ENCODE peak calls at places on chromosome 3, in nine cellular contexts. One of them, this sample, is unnamed.
A peak's percentile ranks its signal among the peaks of the same experiment; 100 is the strongest.

GRCh38 chr3:49723301-49723630 is 485 bp downstream of the GMPPB start:
- DNase-seq in right atrium auricular region: no peak
- DNase-seq in left lung: peak; percentile 78
- DNase-seq in left ventricle myocardium inferior: peak; percentile 51
- DNase-seq in ovary: peak; percentile 65
- DNase-seq in IMR-90: peak; percentile 37
- DNase-seq in SK-N-SH: peak; percentile 62
- DNase-seq in body of pancreas: peak; percentile 84
- DNase-seq in upper lobe of right lung: peak; percentile 88
- DNase-seq in this sample: peak; percentile 87

GRCh38 chr3:194874206-194874605 is 188.5 kb downstream of the FAM43A start:
- DNase-seq in right atrium auricular region: peak; percentile 7
- DNase-seq in left lung: no peak
- DNase-seq in left ventricle myocardium inferior: no peak
- DNase-seq in ovary: no peak
- DNase-seq in IMR-90: no peak
- DNase-seq in SK-N-SH: no peak
- DNase-seq in body of pancreas: no peak
- DNase-seq in upper lobe of right lung: no peak
- DNase-seq in this sample: no peak

GRCh38 chr3:50264389-50264963 is 4.5 kb upstream of the SEMA3B start:
- DNase-seq in right atrium auricular region: peak; percentile 90
- DNase-seq in left lung: peak; percentile 89
- DNase-seq in left ventricle myocardium inferior: peak; percentile 78
- DNase-seq in ovary: peak; percentile 94
- DNase-seq in IMR-90: peak; percentile 93
- DNase-seq in SK-N-SH: peak; percentile 83
- DNase-seq in body of pancreas: peak; percentile 73
- DNase-seq in upper lobe of right lung: peak; percentile 89
- DNase-seq in this sample: peak; percentile 92

GRCh38 chr3:77179762-77180161 is 139.9 kb downstream of the ROBO2 start:
- DNase-seq in right atrium auricular region: no peak
- DNase-seq in left lung: no peak
- DNase-seq in left ventricle myocardium inferior: no peak
- DNase-seq in ovary: no peak
- DNase-seq in IMR-90: no peak
- DNase-seq in SK-N-SH: no peak
- DNase-seq in body of pancreas: no peak
- DNase-seq in upper lobe of right lung: no peak
- DNase-seq in this sample: no peak

GRCh38 chr3:114310701-114311100 is 16.9 kb downstream of the TIGIT start:
- DNase-seq in right atrium auricular region: no peak
- DNase-seq in left lung: no peak
- DNase-seq in left ventricle myocardium inferior: no peak
- DNase-seq in ovary: no peak
- DNase-seq in IMR-90: peak; percentile 40
- DNase-seq in SK-N-SH: no peak
- DNase-seq in body of pancreas: no peak
- DNase-seq in upper lobe of right lung: no peak
- DNase-seq in this sample: no peak

GRCh38 chr3:14407203-14407602 is 4.8 kb downstream of the SLC6A6 start:
- DNase-seq in right atrium auricular region: no peak
- DNase-seq in left lung: no peak
- DNase-seq in left ventricle myocardium inferior: no peak
- DNase-seq in ovary: no peak
- DNase-seq in IMR-90: no peak
- DNase-seq in SK-N-SH: no peak
- DNase-seq in body of pancreas: no peak
- DNase-seq in upper lobe of right lung: no peak
- DNase-seq in this sample: no peak

GRCh38 chr3:34258271-34259015 is 460.0 kb downstream of the PDCD6IP start:
- DNase-seq in right atrium auricular region: no peak
- DNase-seq in left lung: no peak
- DNase-seq in left ventricle myocardium inferior: no peak
- DNase-seq in ovary: no peak
- DNase-seq in IMR-90: no peak
- DNase-seq in SK-N-SH: no peak
- DNase-seq in body of pancreas: no peak
- DNase-seq in upper lobe of right lung: no peak
- DNase-seq in this sample: no peak

GRCh38 chr3:71255498-71255897 is 328.0 kb downstream of the FOXP1 start:
- DNase-seq in right atrium auricular region: no peak
- DNase-seq in left lung: no peak
- DNase-seq in left ventricle myocardium inferior: no peak
- DNase-seq in ovary: no peak
- DNase-seq in IMR-90: no peak
- DNase-seq in SK-N-SH: no peak
- DNase-seq in body of pancreas: no peak
- DNase-seq in upper lobe of right lung: no peak
- DNase-seq in this sample: no peak

GRCh38 chr3:116085456-116085855 is 359.8 kb downstream of the LSAMP start:
- DNase-seq in right atrium auricular region: no peak
- DNase-seq in left lung: no peak
- DNase-seq in left ventricle myocardium inferior: no peak
- DNase-seq in ovary: no peak
- DNase-seq in IMR-90: no peak
- DNase-seq in SK-N-SH: peak; percentile 7
- DNase-seq in body of pancreas: no peak
- DNase-seq in upper lobe of right lung: no peak
- DNase-seq in this sample: no peak

GRCh38 chr3:16794251-16794650 is 90.5 kb upstream of the PLCL2 start:
- DNase-seq in right atrium auricular region: no peak
- DNase-seq in left lung: no peak
- DNase-seq in left ventricle myocardium inferior: no peak
- DNase-seq in ovary: no peak
- DNase-seq in IMR-90: no peak
- DNase-seq in SK-N-SH: no peak
- DNase-seq in body of pancreas: no peak
- DNase-seq in upper lobe of right lung: no peak
- DNase-seq in this sample: no peak

GRCh38 chr3:44323341-44323955 is 15.1 kb upstream of the TCAIM start:
- DNase-seq in right atrium auricular region: peak; percentile 73
- DNase-seq in left lung: peak; percentile 53
- DNase-seq in left ventricle myocardium inferior: peak; percentile 41
- DNase-seq in ovary: peak; percentile 67
- DNase-seq in IMR-90: peak; percentile 71
- DNase-seq in SK-N-SH: peak; percentile 46
- DNase-seq in body of pancreas: peak; percentile 80
- DNase-seq in upper lobe of right lung: no peak
- DNase-seq in this sample: peak; percentile 70

GRCh38 chr3:14545251-14545635 is 5.1 kb upstream of the GRIP2 start:
- DNase-seq in right atrium auricular region: no peak
- DNase-seq in left lung: no peak
- DNase-seq in left ventricle myocardium inferior: no peak
- DNase-seq in ovary: no peak
- DNase-seq in IMR-90: no peak
- DNase-seq in SK-N-SH: no peak
- DNase-seq in body of pancreas: no peak
- DNase-seq in upper lobe of right lung: no peak
- DNase-seq in this sample: no peak

GRCh38 chr3:153958635-153959320 is 162.4 kb upstream of the ARHGEF26 start:
- DNase-seq in right atrium auricular region: no peak
- DNase-seq in left lung: no peak
- DNase-seq in left ventricle myocardium inferior: no peak
- DNase-seq in ovary: no peak
- DNase-seq in IMR-90: no peak
- DNase-seq in SK-N-SH: peak; percentile 3
- DNase-seq in body of pancreas: no peak
- DNase-seq in upper lobe of right lung: no peak
- DNase-seq in this sample: no peak

GRCh38 chr3:132900479-132900878 is 137.7 kb upstream of the TMEM108 start:
- DNase-seq in right atrium auricular region: no peak
- DNase-seq in left lung: no peak
- DNase-seq in left ventricle myocardium inferior: no peak
- DNase-seq in ovary: no peak
- DNase-seq in IMR-90: no peak
- DNase-seq in SK-N-SH: no peak
- DNase-seq in body of pancreas: no peak
- DNase-seq in upper lobe of right lung: no peak
- DNase-seq in this sample: no peak

GRCh38 chr3:72460215-72461174 is 387.8 kb downstream of the SHQ1 start:
- DNase-seq in right atrium auricular region: no peak
- DNase-seq in left lung: no peak
- DNase-seq in left ventricle myocardium inferior: no peak
- DNase-seq in ovary: no peak
- DNase-seq in IMR-90: no peak
- DNase-seq in SK-N-SH: no peak
- DNase-seq in body of pancreas: no peak
- DNase-seq in upper lobe of right lung: no peak
- DNase-seq in this sample: no peak

DNA sequence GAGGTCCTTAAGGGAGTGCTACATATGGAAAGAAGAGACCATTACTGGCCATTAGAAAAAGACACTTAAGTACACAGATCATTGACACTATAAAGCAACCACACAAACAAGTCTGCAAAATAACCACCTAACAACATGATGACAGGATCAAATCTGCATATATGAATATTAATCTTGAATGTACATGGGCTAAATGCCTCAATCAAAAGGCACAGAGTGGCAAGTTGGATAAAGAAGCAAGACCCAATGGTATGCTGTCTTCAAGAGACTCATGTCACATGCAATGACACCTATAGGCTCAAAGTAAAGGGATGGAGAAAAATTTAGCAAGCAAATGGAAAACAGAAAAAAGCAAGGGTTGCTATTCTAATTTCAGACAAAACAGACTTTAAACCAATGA is 28.4 kb upstream of the CCNL1 start:
- DNase-seq in right atrium auricular region: no peak
- DNase-seq in left lung: no peak
- DNase-seq in left ventricle myocardium inferior: no peak
- DNase-seq in ovary: no peak
- DNase-seq in IMR-90: no peak
- DNase-seq in SK-N-SH: no peak
- DNase-seq in body of pancreas: no peak
- DNase-seq in upper lobe of right lung: no peak
- DNase-seq in this sample: no peak
- H3K9me3 ChIP-seq in right atrium auricular region: no peaks in the 10 kb centered on the region
- H3K9me3 ChIP-seq in left lung: peaks cover 42% of the 10 kb centered on the region
- H3K9me3 ChIP-seq in left ventricle myocardium inferior: peaks cover 57% of the 10 kb centered on the region
- H3K9me3 ChIP-seq in ovary: no peaks in the 10 kb centered on the region
- H3K9me3 ChIP-seq in IMR-90: peaks cover 23% of the 10 kb centered on the region
- H3K9me3 ChIP-seq in SK-N-SH: peaks cover 8% of the 10 kb centered on the region
- H3K9me3 ChIP-seq in body of pancreas: no peaks in the 10 kb centered on the region
- H3K9me3 ChIP-seq in upper lobe of right lung: peaks cover 9% of the 10 kb centered on the region
- H3K9me3 ChIP-seq in this sample: no peaks in the 10 kb centered on the region

GRCh38 chr3:149658444-149659172 is 783 bp upstream of the WWTR1 start:
- DNase-seq in right atrium auricular region: peak; percentile 88
- DNase-seq in left lung: peak; percentile 75
- DNase-seq in left ventricle myocardium inferior: peak; percentile 77
- DNase-seq in ovary: peak; percentile 86
- DNase-seq in IMR-90: peak; percentile 86
- DNase-seq in SK-N-SH: peak; percentile 40
- DNase-seq in body of pancreas: peak; percentile 45
- DNase-seq in upper lobe of right lung: peak; percentile 81
- DNase-seq in this sample: peak; percentile 81
- TF ChIP-seq CTCF in right atrium auricular region: peak; percentile 59
- TF ChIP-seq CTCF in left lung: no peak
- TF ChIP-seq CTCF in left ventricle myocardium inferior: peak; percentile 41
- TF ChIP-seq CTCF in ovary: no peak
- TF ChIP-seq CTCF in IMR-90: peak; percentile 42
- TF ChIP-seq CTCF in SK-N-SH: peak; percentile 34
- TF ChIP-seq CTCF in body of pancreas: no peak
- TF ChIP-seq CTCF in upper lobe of right lung: peak; percentile 31
- TF ChIP-seq CTCF in this sample: peak; percentile 19

GRCh38 chr3:42632146-42632545 is 21.4 kb upstream of the ZBTB47 start:
- DNase-seq in right atrium auricular region: no peak
- DNase-seq in left lung: no peak
- DNase-seq in left ventricle myocardium inferior: no peak
- DNase-seq in ovary: no peak
- DNase-seq in IMR-90: peak; percentile 77
- DNase-seq in SK-N-SH: no peak
- DNase-seq in body of pancreas: no peak
- DNase-seq in upper lobe of right lung: no peak
- DNase-seq in this sample: no peak
- H3K36me3 ChIP-seq in right atrium auricular region: peaks cover 68% of the 10 kb centered on the region
- H3K36me3 ChIP-seq in left lung: peaks cover 86% of the 10 kb centered on the region
- H3K36me3 ChIP-seq in left ventricle myocardium inferior: peaks cover 88% of the 10 kb centered on the region
- H3K36me3 ChIP-seq in ovary: no peaks in the 10 kb centered on the region
- H3K36me3 ChIP-seq in IMR-90: peaks cover 30% of the 10 kb centered on the region
- H3K36me3 ChIP-seq in SK-N-SH: peaks cover 90% of the 10 kb centered on the region
- H3K36me3 ChIP-seq in body of pancreas: peaks cover 20% of the 10 kb centered on the region
- H3K36me3 ChIP-seq in upper lobe of right lung: peaks cover 85% of the 10 kb centered on the region
- H3K36me3 ChIP-seq in this sample: peaks cover 76% of the 10 kb centered on the region

GRCh38 chr3:171256445-171257250 is 203.6 kb downstream of the TNIK start:
- DNase-seq in right atrium auricular region: no peak
- DNase-seq in left lung: no peak
- DNase-seq in left ventricle myocardium inferior: no peak
- DNase-seq in ovary: no peak
- DNase-seq in IMR-90: peak; percentile 9
- DNase-seq in SK-N-SH: no peak
- DNase-seq in body of pancreas: no peak
- DNase-seq in upper lobe of right lung: no peak
- DNase-seq in this sample: no peak

GRCh38 chr3:171257251-171258179 is 202.7 kb downstream of the TNIK start:
- DNase-seq in right atrium auricular region: no peak
- DNase-seq in left lung: no peak
- DNase-seq in left ventricle myocardium inferior: no peak
- DNase-seq in ovary: no peak
- DNase-seq in IMR-90: peak; percentile 65
- DNase-seq in SK-N-SH: no peak
- DNase-seq in body of pancreas: no peak
- DNase-seq in upper lobe of right lung: no peak
- DNase-seq in this sample: no peak

GRCh38 chr3:171258316-171258715 is 201.9 kb downstream of the TNIK start:
- DNase-seq in right atrium auricular region: no peak
- DNase-seq in left lung: no peak
- DNase-seq in left ventricle myocardium inferior: no peak
- DNase-seq in ovary: no peak
- DNase-seq in IMR-90: no peak
- DNase-seq in SK-N-SH: no peak
- DNase-seq in body of pancreas: no peak
- DNase-seq in upper lobe of right lung: no peak
- DNase-seq in this sample: no peak

GRCh38 chr3:171251842-171252241 is 208.4 kb downstream of the TNIK start:
- DNase-seq in right atrium auricular region: no peak
- DNase-seq in left lung: no peak
- DNase-seq in left ventricle myocardium inferior: no peak
- DNase-seq in ovary: no peak
- DNase-seq in IMR-90: no peak
- DNase-seq in SK-N-SH: no peak
- DNase-seq in body of pancreas: no peak
- DNase-seq in upper lobe of right lung: no peak
- DNase-seq in this sample: no peak

DNA sequence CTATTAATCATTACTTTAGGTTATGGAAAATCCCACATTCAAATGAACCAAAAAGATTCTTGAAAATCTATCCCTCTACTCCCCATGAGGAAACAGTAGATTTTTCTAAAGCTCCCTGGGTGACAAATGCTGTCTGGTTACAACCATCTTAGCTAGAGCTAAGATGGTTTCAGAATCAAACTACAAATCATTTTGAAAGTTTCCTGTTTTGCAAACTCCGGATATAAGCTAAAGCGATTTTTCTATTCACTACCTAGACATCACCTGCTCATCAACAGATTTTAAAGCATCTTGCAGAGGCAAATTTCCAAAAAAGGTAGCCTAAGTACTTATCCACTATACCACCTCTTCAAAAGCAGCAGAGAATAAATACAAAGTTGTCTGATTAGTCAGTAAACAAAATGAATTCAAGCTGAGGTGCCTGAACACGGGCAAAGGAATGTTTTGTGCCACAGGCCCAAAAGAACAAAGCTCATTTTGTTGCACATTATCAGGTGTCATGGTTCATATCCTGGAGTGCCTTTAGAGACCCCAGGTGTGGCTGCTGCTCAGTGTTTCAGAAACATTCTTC is 204.9 kb downstream of the TNIK start:
- DNase-seq in right atrium auricular region: no peak
- DNase-seq in left lung: no peak
- DNase-seq in left ventricle myocardium inferior: no peak
- DNase-seq in ovary: no peak
- DNase-seq in IMR-90: no peak
- DNase-seq in SK-N-SH: no peak
- DNase-seq in body of pancreas: no peak
- DNase-seq in upper lobe of right lung: no peak
- DNase-seq in this sample: no peak
- H3K9me3 ChIP-seq in right atrium auricular region: no peaks in the 10 kb centered on the region
- H3K9me3 ChIP-seq in left lung: no peaks in the 10 kb centered on the region
- H3K9me3 ChIP-seq in left ventricle myocardium inferior: no peaks in the 10 kb centered on the region
- H3K9me3 ChIP-seq in ovary: no peaks in the 10 kb centered on the region
- H3K9me3 ChIP-seq in IMR-90: no peaks in the 10 kb centered on the region
- H3K9me3 ChIP-seq in SK-N-SH: no peaks in the 10 kb centered on the region
- H3K9me3 ChIP-seq in body of pancreas: no peaks in the 10 kb centered on the region
- H3K9me3 ChIP-seq in upper lobe of right lung: no peaks in the 10 kb centered on the region
- H3K9me3 ChIP-seq in this sample: no peaks in the 10 kb centered on the region

This sample was measured in adrenal gland.